ENCODE peak calls at places on chromosome 11, in five cellular contexts. M is NCI-H774; X is iPS DF 6.9; W is activated effector memory CD4-positive, alpha-beta T cell treated with anti-CD3 and anti-CD28 coated beads, Interleukin-2, amount 50 U/mL, for 16 hours; U is heart right ventricle. T is an unnamed sample.

GRCh38 chr11:124674168-124674517 is 439 bp downstream of the SPA17 start:
- DNase-seq in X (no peak), U (no peak), M (no peak), W (no peak), T (no peak)

GRCh38 chr11:117884994-117885393 is 8.5 kb upstream of the FXYD6 start:
- DNase-seq in U (no peak), W (peak), M (no peak), X (no peak), T (peak)

GRCh38 chr11:44083433-44083832 is 12.0 kb upstream of the EXT2 start:
- DNase-seq in X (no peak), M (no peak), U (no peak), W (no peak), T (no peak)

GRCh38 chr11:133197425-133197824 is 334.9 kb downstream of the OPCML start:
- DNase-seq in W (no peak), X (no peak), U (no peak), M (no peak), T (no peak)

GRCh38 chr11:43360361-43361032 is 1.8 kb downstream of the TTC17 start:
- DNase-seq in U (no peak), X (no peak), W (no peak), M (no peak), T (no peak)

GRCh38 chr11:35683728-35684339 is 21.3 kb downstream of the TRIM44 start:
- DNase-seq in W (no peak), X (no peak), M (no peak), U (no peak), T (no peak)

GRCh38 chr11:7874061-7874460 is 57.0 kb downstream of the OR10A6 start:
- DNase-seq in M (no peak), W (no peak), X (no peak), U (no peak), T (no peak)

GRCh38 chr11:64814712-64815187 is 4.4 kb upstream of the MEN1 start:
- DNase-seq in U (no peak), M (no peak), X (no peak), W (no peak), T (no peak)

GRCh38 chr11:65639623-65640482 is 2.0 kb downstream of the SIPA1 start:
- DNase-seq in U (no peak), M (no peak), X (no peak), W (peak), T (no peak)

GRCh38 chr11:119615003-119615878 is 113.8 kb downstream of the NECTIN1 start:
- DNase-seq in U (no peak), X (no peak), M (no peak), W (no peak), T (no peak)

GRCh38 chr11:126993599-126993998 is 7.0 kb downstream of the KIRREL3 start:
- DNase-seq in W (no peak), U (no peak), M (no peak), X (no peak), T (no peak)

GRCh38 chr11:103811870-103812509 is 224.4 kb upstream of the DDI1 start:
- DNase-seq in X (no peak), U (no peak), W (no peak), M (no peak), T (no peak)

GRCh38 chr11:57515332-57516060 is at the start of gene SLC43A1:
- DNase-seq in M (no peak), U (peak), X (no peak), W (peak), T (no peak)

GRCh38 chr11:119377112-119377901 is 4.2 kb downstream of the USP2 start:
- DNase-seq in W (no peak), U (no peak), M (no peak), X (no peak), T (peak)

GRCh38 chr11:47186937-47187681 is 875 bp upstream of the PACSIN3 start:
- DNase-seq in W (peak), U (peak), M (no peak), X (peak), T (no peak)

GRCh38 chr11:128453444-128454336 is 133.7 kb downstream of the ETS1 start:
- DNase-seq in W (no peak), U (peak), M (no peak), X (no peak), T (peak)